ENCODE peak calls at places on chromosomes 5 and 9, in six cellular contexts. A is tibial nerve, J is sigmoid colon, C is pancreas, U is stomach, W is neuronal stem cell. R is an unnamed sample.

GRCh38 chr9:109640232-109641078 is 139.5 kb upstream of the PALM2AKAP2 start:
- DNase-seq in A (no peak), J (peak; percentile 65), C (peak; percentile 36), U (peak; percentile 36), W (peak; percentile 74), R (peak; percentile 68)

GRCh38 chr9:23379842-23380241 is 446.2 kb downstream of the ELAVL2 start:
- DNase-seq in A (no peak), J (no peak), C (no peak), U (no peak), W (no peak), R (no peak)

GRCh38 chr9:12702160-12702758 is 9.1 kb downstream of the TYRP1 start:
- DNase-seq in A (no peak), J (peak; percentile 69), C (no peak), U (no peak), W (peak; percentile 39), R (no peak)

GRCh38 chr9:90770339-90770738 is 31.3 kb upstream of the SYK start:
- DNase-seq in A (no peak), J (no peak), C (no peak), U (no peak), W (no peak), R (no peak)

GRCh38 chr5:113345261-113345940 is 89.4 kb downstream of the TSSK1B start:
- DNase-seq in A (no peak), J (no peak), C (no peak), U (no peak), W (no peak), R (no peak)

GRCh38 chr5:110150199-110150598 is 460.5 kb downstream of the MAN2A1 start:
- DNase-seq in A (no peak), J (no peak), C (no peak), U (no peak), W (no peak), R (no peak)

GRCh38 chr9:3331801-3332200 is 194.0 kb downstream of the RFX3 start:
- DNase-seq in A (no peak), J (no peak), C (no peak), U (no peak), W (no peak), R (no peak)

GRCh38 chr5:55151923-55152842 is 7.8 kb upstream of the GPX8 start:
- DNase-seq in A (no peak), J (no peak), C (no peak), U (no peak), W (no peak), R (no peak)

GRCh38 chr9:37859043-37859442 is 44.9 kb downstream of the SLC25A51 start:
- DNase-seq in A (no peak), J (no peak), C (no peak), U (no peak), W (no peak), R (no peak)

GRCh38 chr5:59842999-59843398 is 50.5 kb downstream of the PDE4D start:
- DNase-seq in A (no peak), J (no peak), C (no peak), U (no peak), W (no peak), R (no peak)

GRCh38 chr5:123035950-123036390 is 555 bp downstream of the PPIC start:
- DNase-seq in A (no peak), J (peak; percentile 83), C (peak; percentile 75), U (peak; percentile 63), W (peak; percentile 52), R (peak; percentile 78)

GRCh38 chr5:160479926-160480325 is 58.3 kb downstream of the PTTG1 start:
- DNase-seq in A (no peak), J (no peak), C (no peak), U (no peak), W (no peak), R (no peak)

GRCh38 chr9:123679330-123679987 is 250.5 kb downstream of the DENND1A start:
- DNase-seq in A (no peak), J (no peak), C (no peak), U (no peak), W (no peak), R (peak; percentile 82)

GRCh38 chr9:137486545-137487453 is 27.7 kb upstream of the NSMF start:
- DNase-seq in A (no peak), J (peak; percentile 56), C (peak; percentile 44), U (no peak), W (no peak), R (peak; percentile 63)

GRCh38 chr9:79221084-79221483 is 350.7 kb upstream of the TLE4 start:
- DNase-seq in A (no peak), J (no peak), C (no peak), U (no peak), W (no peak), R (no peak)

GRCh38 chr5:92070786-92071185 is 687.7 kb upstream of the ARRDC3 start:
- DNase-seq in A (no peak), J (no peak), C (no peak), U (no peak), W (no peak), R (no peak)
- H3K4me3 ChIP-seq in A (no peak overlapping the region), J (no peak overlapping the region), C (no peak overlapping the region), U (no peak overlapping the region), W (no peak overlapping the region), R (no peak overlapping the region)

GRCh38 chr9:129885018-129885669 is 49.9 kb downstream of the USP20 start:
- DNase-seq in A (peak; percentile 42), J (peak; percentile 81), C (peak; percentile 56), U (peak; percentile 54), W (no peak), R (peak; percentile 92)
- H3K4me3 ChIP-seq in A (peak overlapping the region; percentile 37), J (peak overlapping the region; percentile 26), C (peak overlapping the region; percentile 50), U (peak overlapping the region; percentile 26), W (peak overlapping the region; percentile 32), R (peak overlapping the region; percentile 22)

DNA sequence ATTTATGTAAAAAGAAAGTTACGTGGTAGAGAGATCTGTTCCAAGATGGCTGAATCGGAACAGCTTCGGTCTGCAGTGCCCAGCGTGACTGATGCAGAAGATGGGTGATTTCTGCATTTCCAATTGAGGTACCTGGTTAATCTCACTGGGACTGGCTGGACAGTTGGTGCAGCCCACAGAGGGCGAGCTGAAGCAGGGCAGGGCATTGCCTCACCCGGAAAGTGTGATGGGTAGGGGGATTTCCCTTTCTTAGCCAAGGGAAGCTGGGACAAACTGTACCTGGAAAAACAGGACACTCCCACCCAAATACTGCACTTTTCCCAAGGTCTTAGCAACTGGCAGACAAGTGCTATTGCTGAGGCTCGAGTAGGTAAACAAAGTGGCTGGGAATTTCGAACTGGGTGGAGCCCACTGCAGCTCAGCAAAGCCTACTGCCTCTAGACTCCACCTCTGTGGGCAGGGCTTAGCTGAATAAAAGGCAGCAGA is 13.1 kb upstream of the HSD17B4 start:
- DNase-seq in A (no peak), J (no peak), C (peak; percentile 46), U (peak; percentile 64), W (no peak), R (no peak)
- H3K4me3 ChIP-seq in A (peak overlapping the region; percentile 5), J (no peak overlapping the region), C (no peak overlapping the region), U (peak overlapping the region; percentile 28), W (no peak overlapping the region), R (peak overlapping the region; percentile 8)

GRCh38 chr9:26210338-26210851 is 532.2 kb upstream of the TUSC1 start:
- DNase-seq in A (no peak), J (no peak), C (no peak), U (no peak), W (no peak), R (no peak)
- H3K4me3 ChIP-seq in A (no peak overlapping the region), J (no peak overlapping the region), C (no peak overlapping the region), U (no peak overlapping the region), W (no peak overlapping the region), R (no peak overlapping the region)

DNA sequence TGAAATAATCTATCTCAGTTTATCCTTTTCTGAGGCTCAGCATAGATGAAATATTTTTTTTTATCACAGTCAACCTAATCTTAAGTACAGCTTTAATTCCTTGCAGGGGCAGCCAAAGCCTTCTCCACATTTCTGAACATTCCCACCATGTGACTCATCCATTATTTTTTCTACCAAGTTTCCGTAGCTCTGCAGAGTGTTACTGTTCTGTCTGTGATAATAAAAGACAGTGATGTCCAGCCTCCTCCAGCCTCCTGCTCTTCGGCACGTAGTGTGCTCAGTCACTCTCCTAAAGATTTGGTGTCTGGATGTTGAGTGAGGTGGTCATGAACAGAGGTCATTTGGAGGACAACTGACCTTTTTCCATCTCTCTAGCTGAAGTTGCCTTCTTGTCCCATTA is 338.1 kb upstream of the ADAMTS16 start:
- DNase-seq in A (no peak), J (no peak), C (no peak), U (no peak), W (no peak), R (no peak)
- H3K4me3 ChIP-seq in A (no peak overlapping the region), J (no peak overlapping the region), C (no peak overlapping the region), U (no peak overlapping the region), W (no peak overlapping the region), R (no peak overlapping the region)

R was measured in spleen.